ENCODE peak calls at places on chromosomes 13 and 19, in ten cellular contexts. P, I, H, E, Q, R, F, K, A and U are unnamed samples.

GRCh38 chr13:78319101-78319627 is 284.2 kb downstream of the POU4F1 start:
- ATAC-seq in P (no peak), I (no peak), H (no peak), E (no peak), Q (no peak), R (no peak), F (no peak), K (no peak), A (no peak), U (no peak)

GRCh38 chr19:49616532-49616931 is 23.4 kb downstream of the RRAS start:
- ATAC-seq in P (no peak), I (no peak), H (no peak), E (no peak), Q (no peak), R (no peak), F (no peak), K (no peak), A (no peak), U (no peak)

GRCh38 chr19:18090545-18091216 is 3.9 kb upstream of the IL12RB1 start:
- ATAC-seq in P (no peak), I (no peak), H (peak), E (no peak), Q (no peak), R (no peak), F (peak), K (no peak), A (no peak), U (peak)

GRCh38 chr13:102587916-102588315 is 8.9 kb upstream of the TPP2 start:
- ATAC-seq in P (no peak), I (no peak), H (no peak), E (no peak), Q (no peak), R (no peak), F (no peak), K (no peak), A (no peak), U (no peak)

GRCh38 chr13:98784666-98785065 is 32.2 kb upstream of the SLC15A1 start:
- ATAC-seq in P (no peak), I (no peak), H (no peak), E (no peak), Q (no peak), R (no peak), F (no peak), K (peak), A (no peak), U (peak)

GRCh38 chr19:44812142-44812718 is 3.3 kb downstream of the BCAM start:
- ATAC-seq in P (no peak), I (no peak), H (no peak), E (no peak), Q (no peak), R (no peak), F (no peak), K (no peak), A (no peak), U (no peak)

GRCh38 chr13:111255228-111255790 is 65.1 kb upstream of the TEX29 start:
- ATAC-seq in P (no peak), I (no peak), H (no peak), E (no peak), Q (no peak), R (no peak), F (no peak), K (no peak), A (no peak), U (no peak)

GRCh38 chr13:101915755-101916107 is 463.3 kb downstream of the ITGBL1 start:
- ATAC-seq in P (no peak), I (peak), H (no peak), E (no peak), Q (no peak), R (no peak), F (peak), K (no peak), A (no peak), U (no peak)